ENCODE peak calls at places on chromosome 6, in nine cellular contexts. P, J, D, Q, O, F, U, E and T are unnamed samples.

GRCh38 chr6:8301502-8301901 is 133.8 kb downstream of the SLC35B3 start:
- DNase-seq in P (no peak), J (no peak), D (no peak), Q (no peak), O (no peak), F (no peak), U (no peak), E (no peak), T (no peak)

GRCh38 chr6:132813173-132813856 is 1.1 kb upstream of the RPS12 start:
- DNase-seq in P (peak; percentile 57), J (no peak), D (peak; percentile 83), Q (peak; percentile 62), O (peak; percentile 20), F (peak; percentile 69), U (peak; percentile 68), E (peak; percentile 49), T (peak; percentile 45)

GRCh38 chr6:33705268-33705885 is 6.1 kb downstream of the UQCC2 start:
- DNase-seq in P (no peak), J (no peak), D (no peak), Q (no peak), O (no peak), F (no peak), U (no peak), E (no peak), T (no peak)

GRCh38 chr6:111231078-111231435 is 143.8 kb downstream of the SLC16A10 start:
- DNase-seq in P (no peak), J (no peak), D (no peak), Q (no peak), O (no peak), F (no peak), U (no peak), E (no peak), T (no peak)

GRCh38 chr6:140077712-140078551 is 703.5 kb upstream of the CITED2 start:
- DNase-seq in P (no peak), J (no peak), D (no peak), Q (peak; percentile 58), O (no peak), F (no peak), U (peak; percentile 46), E (no peak), T (peak; percentile 31)

GRCh38 chr6:15453186-15453585 is 207.3 kb downstream of the JARID2 start:
- DNase-seq in P (no peak), J (no peak), D (no peak), Q (no peak), O (no peak), F (no peak), U (no peak), E (no peak), T (no peak)

GRCh38 chr6:1335367-1336037 is 23.6 kb downstream of the FOXQ1 start:
- DNase-seq in P (peak; percentile 97), J (no peak), D (peak; percentile 94), Q (peak; percentile 48), O (no peak), F (no peak), U (peak; percentile 91), E (peak; percentile 78), T (peak; percentile 94)

GRCh38 chr6:32852844-32853540 is 512 bp downstream of the TAP1 start:
- DNase-seq in P (peak; percentile 62), J (no peak), D (peak; percentile 72), Q (peak; percentile 31), O (peak; percentile 42), F (peak; percentile 54), U (peak; percentile 27), E (peak; percentile 51), T (peak; percentile 67)

GRCh38 chr6:21791596-21791995 is 198.0 kb downstream of the SOX4 start:
- DNase-seq in P (no peak), J (no peak), D (no peak), Q (no peak), O (no peak), F (no peak), U (no peak), E (no peak), T (no peak)

GRCh38 chr6:168597471-168597875 is 156.5 kb downstream of the SMOC2 start:
- DNase-seq in P (no peak), J (no peak), D (no peak), Q (no peak), O (no peak), F (no peak), U (no peak), E (no peak), T (no peak)

GRCh38 chr6:10030942-10031537 is 383.8 kb downstream of the TFAP2A start:
- DNase-seq in P (peak; percentile 45), J (no peak), D (peak; percentile 59), Q (peak; percentile 58), O (no peak), F (peak; percentile 61), U (no peak), E (no peak), T (peak; percentile 17)

GRCh38 chr6:106145144-106145543 is 59.0 kb downstream of the PRDM1 start:
- DNase-seq in P (no peak), J (no peak), D (no peak), Q (no peak), O (no peak), F (no peak), U (no peak), E (no peak), T (no peak)

GRCh38 chr6:122620902-122621301 is 10.7 kb downstream of the PKIB start:
- DNase-seq in P (peak; percentile 58), J (no peak), D (no peak), Q (no peak), O (no peak), F (no peak), U (peak; percentile 62), E (no peak), T (peak; percentile 18)

GRCh38 chr6:159933077-159933476 is 35.8 kb upstream of the IGF2R start:
- DNase-seq in P (no peak), J (no peak), D (no peak), Q (no peak), O (no peak), F (no peak), U (no peak), E (no peak), T (no peak)

GRCh38 chr6:155050311-155050710 is 55.2 kb downstream of the TIAM2 start:
- DNase-seq in P (no peak), J (no peak), D (no peak), Q (no peak), O (no peak), F (no peak), U (peak; percentile 7), E (no peak), T (no peak)

GRCh38 chr6:100463685-100464161 is 998 bp downstream of the SIM1 start:
- DNase-seq in P (no peak), J (no peak), D (no peak), Q (no peak), O (no peak), F (peak; percentile 55), U (no peak), E (no peak), T (peak; percentile 47)
- H3K4me3 ChIP-seq in P (no peak overlapping the region), J (no peak overlapping the region), D (no peak overlapping the region), Q (peak overlapping the region; percentile 64), O (no peak overlapping the region), F (peak overlapping the region; percentile 42), U (no peak overlapping the region), E (no peak overlapping the region), T (peak overlapping the region; percentile 71)

GRCh38 chr6:75070244-75070643 is 135.6 kb downstream of the COL12A1 start:
- DNase-seq in P (no peak), J (no peak), D (no peak), Q (no peak), O (no peak), F (no peak), U (no peak), E (no peak), T (no peak)

GRCh38 chr6:75065524-75065923 is 140.3 kb downstream of the COL12A1 start:
- DNase-seq in P (no peak), J (no peak), D (peak; percentile 43), Q (peak; percentile 95), O (no peak), F (peak; percentile 21), U (peak; percentile 24), E (no peak), T (peak; percentile 9)
- TF ChIP-seq CTCF in P (no peak), J (peak; percentile 16), D (no peak), Q (peak; percentile 44), O (no peak), F (no peak), U (peak; percentile 13), E (no peak), T (peak; percentile 7)

GRCh38 chr6:49410564-49410963 is 52.5 kb downstream of the MMUT start:
- DNase-seq in P (no peak), J (no peak), D (no peak), Q (peak; percentile 53), O (no peak), F (no peak), U (no peak), E (no peak), T (no peak)
- H3K4me3 ChIP-seq in P (no peak overlapping the region), J (no peak overlapping the region), D (no peak overlapping the region), Q (peak overlapping the region; percentile 14), O (no peak overlapping the region), F (no peak overlapping the region), U (no peak overlapping the region), E (no peak overlapping the region), T (no peak overlapping the region)

GRCh38 chr6:158591134-158591809 is 31.4 kb downstream of the TMEM181 start:
- DNase-seq in P (no peak), J (no peak), D (no peak), Q (no peak), O (no peak), F (no peak), U (no peak), E (no peak), T (no peak)

GRCh38 chr6:158597565-158597964 is 37.7 kb downstream of the TMEM181 start:
- DNase-seq in P (no peak), J (no peak), D (no peak), Q (no peak), O (no peak), F (no peak), U (no peak), E (no peak), T (no peak)

GRCh38 chr6:158596861-158597260 is 37.0 kb downstream of the TMEM181 start:
- DNase-seq in P (no peak), J (no peak), D (peak; percentile 17), Q (no peak), O (no peak), F (no peak), U (no peak), E (no peak), T (no peak)

GRCh38 chr6:158593670-158594069 is 33.8 kb downstream of the TMEM181 start:
- DNase-seq in P (no peak), J (no peak), D (no peak), Q (no peak), O (no peak), F (no peak), U (no peak), E (no peak), T (no peak)

DNA sequence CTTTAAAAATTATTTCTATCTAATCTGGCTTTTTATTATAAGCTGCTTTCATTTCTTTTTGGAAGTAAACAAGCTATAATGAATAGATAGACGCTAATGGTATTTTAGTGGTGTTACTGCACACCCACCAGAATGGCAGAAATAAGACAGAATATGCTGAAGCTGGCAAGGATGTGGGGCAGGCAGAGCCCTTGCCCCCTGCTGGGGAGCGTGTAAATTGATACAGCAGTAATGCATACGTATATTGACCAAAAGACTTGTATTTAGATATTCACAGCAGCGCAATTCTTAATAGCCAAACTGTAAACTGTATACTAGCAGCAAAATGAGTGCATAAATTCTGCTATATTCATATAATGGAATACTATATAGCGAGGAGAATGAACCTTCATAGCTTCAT is 35.3 kb downstream of the TMEM181 start:
- DNase-seq in P (peak; percentile 15), J (no peak), D (peak; percentile 30), Q (no peak), O (no peak), F (no peak), U (peak; percentile 5), E (no peak), T (no peak)
- TF ChIP-seq CTCF in P (peak; percentile 23), J (peak; percentile 40), D (peak; percentile 13), Q (peak; percentile 13), O (peak; percentile 11), F (no peak), U (peak; percentile 7), E (no peak), T (no peak)

GRCh38 chr6:75350156-75350555 is 65.6 kb upstream of the TMEM30A start:
- DNase-seq in P (no peak), J (no peak), D (no peak), Q (no peak), O (no peak), F (no peak), U (no peak), E (no peak), T (no peak)
- H3K4me3 ChIP-seq in P (no peak overlapping the region), J (no peak overlapping the region), D (no peak overlapping the region), Q (no peak overlapping the region), O (peak overlapping the region; percentile 47), F (peak overlapping the region; percentile 49), U (no peak overlapping the region), E (no peak overlapping the region), T (no peak overlapping the region)